ENCODE peak calls at places on chromosomes 12 and 14, in five cellular contexts. Y is stomach, O is body of pancreas, W is tibial artery, M is esophagus muscularis mucosa. S is an unnamed sample. For H3K4me1, the result is how much of the 10 kb centered on the place peaks cover.

GRCh38 chr12:133038310-133038709 is 1.0 kb downstream of the ZNF84 start:
- DNase-seq in O (no peak), Y (no peak), W (no peak), M (no peak), S (no peak)

GRCh38 chr12:88946377-88946997 is 366.2 kb upstream of the KITLG start:
- DNase-seq in O (no peak), W (peak), Y (no peak), M (no peak), S (no peak)

GRCh38 chr14:36517242-36518030 is 2.6 kb downstream of the NKX2-1 start:
- DNase-seq in M (no peak), Y (no peak), W (no peak), O (no peak), S (no peak)

GRCh38 chr12:52362118-52362726 is 5.1 kb downstream of the KRT85 start:
- DNase-seq in Y (no peak), W (no peak), O (no peak), M (no peak), S (no peak)

GRCh38 chr14:106287506-106287905 is 761.1 kb downstream of the TMEM121 start:
- DNase-seq in M (no peak), O (no peak), Y (no peak), W (no peak), S (no peak)

GRCh38 chr12:92551853-92552397 is 150.9 kb upstream of the PLEKHG7 start:
- DNase-seq in M (no peak), Y (no peak), W (no peak), O (no peak), S (no peak)

GRCh38 chr12:76518699-76519098 is 40.9 kb downstream of the OSBPL8 start:
- DNase-seq in Y (no peak), W (no peak), M (no peak), O (no peak), S (no peak)

GRCh38 chr12:30440826-30441602 is 254.7 kb downstream of the IPO8 start:
- DNase-seq in W (no peak), O (no peak), Y (no peak), M (peak), S (no peak)

GRCh38 chr12:62194616-62195015 is 65.6 kb upstream of the USP15 start:
- DNase-seq in O (no peak), M (no peak), Y (no peak), W (no peak), S (no peak)

GRCh38 chr12:92146865-92147264 is 1.2 kb upstream of the BTG1 start:
- DNase-seq in O (no peak), Y (no peak), W (no peak), M (no peak), S (no peak)

GRCh38 chr14:25351269-25351668 is 301.3 kb upstream of the STXBP6 start:
- DNase-seq in Y (no peak), W (no peak), M (no peak), O (no peak), S (no peak)

GRCh38 chr12:95620171-95620570 is 68.9 kb upstream of the USP44 start:
- DNase-seq in M (no peak), Y (no peak), W (no peak), O (no peak), S (no peak)

GRCh38 chr12:52860102-52860838 is 11.5 kb upstream of the KRT78 start:
- DNase-seq in Y (no peak), M (no peak), O (no peak), W (no peak), S (no peak)

GRCh38 chr12:50617657-50618056 is 112.9 kb downstream of the DIP2B start:
- DNase-seq in O (no peak), M (no peak), W (no peak), Y (no peak), S (no peak)
- H3K4me1 ChIP-seq in O (under half), M (half or more), W (under half), Y (under half), S (under half)

DNA sequence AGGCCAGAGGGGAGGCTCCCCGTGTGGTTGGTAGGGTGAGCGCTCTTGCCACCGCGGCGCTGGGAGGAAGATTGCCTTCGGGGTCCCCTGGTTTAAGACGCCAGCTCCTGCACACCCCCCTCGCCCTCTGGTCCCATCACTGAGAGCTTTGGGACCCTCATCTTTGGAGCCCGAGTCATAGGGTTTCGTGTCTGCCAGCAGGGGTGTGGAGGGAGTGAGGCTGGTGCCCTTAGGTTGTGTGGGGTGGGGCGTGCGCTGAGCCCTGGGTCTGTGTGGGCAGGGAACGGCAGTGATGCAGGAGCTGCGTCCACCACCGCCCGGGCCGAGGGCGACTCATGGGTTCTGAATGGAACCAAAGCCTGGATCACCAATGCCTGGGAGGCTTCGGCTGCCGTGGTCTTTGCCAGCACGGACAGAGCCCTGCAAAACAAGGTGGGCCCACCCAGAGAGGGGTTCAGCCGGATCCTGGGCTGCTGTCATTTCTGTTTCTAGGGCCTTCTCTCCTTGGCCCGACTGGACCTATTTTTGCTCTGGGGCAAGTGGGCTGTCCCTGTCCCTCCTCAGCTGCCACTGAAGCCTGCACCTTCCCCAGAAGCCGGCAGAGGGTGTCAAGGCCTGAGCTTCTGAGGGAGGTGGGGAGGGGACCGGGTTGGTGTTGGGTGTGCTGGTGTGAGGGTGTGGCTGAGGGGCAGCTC is 12.1 kb downstream of the ACADS start:
- DNase-seq in M (no peak), W (no peak), Y (no peak), O (no peak), S (no peak)
- TF ChIP-seq CTCF in M (no peak), W (no peak), Y (no peak), O (no peak), S (no peak)

DNA sequence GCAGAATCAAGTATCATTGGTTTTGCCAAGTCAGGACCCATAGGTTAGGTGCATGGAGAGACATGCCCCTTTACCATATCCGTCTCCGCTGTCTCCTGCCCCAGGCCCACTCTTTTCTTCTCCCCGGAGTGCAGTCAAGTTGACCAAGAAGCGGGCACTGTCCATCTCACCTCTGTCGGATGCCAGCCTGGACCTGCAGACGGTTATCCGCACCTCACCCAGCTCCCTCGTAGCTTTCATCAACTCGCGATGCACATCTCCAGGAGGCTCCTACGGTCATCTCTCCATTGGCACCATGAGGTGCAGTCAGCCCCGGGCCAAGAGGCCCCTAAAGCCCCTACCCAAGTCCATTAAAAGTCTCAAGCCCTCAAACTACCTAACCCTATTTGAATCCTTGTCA is 5.0 kb downstream of the GLI1 start:
- DNase-seq in W (no peak), M (no peak), O (no peak), Y (no peak), S (no peak)
- H3K27ac ChIP-seq in W (no peak), M (no peak), O (no peak), Y (no peak), S (no peak)

DNA sequence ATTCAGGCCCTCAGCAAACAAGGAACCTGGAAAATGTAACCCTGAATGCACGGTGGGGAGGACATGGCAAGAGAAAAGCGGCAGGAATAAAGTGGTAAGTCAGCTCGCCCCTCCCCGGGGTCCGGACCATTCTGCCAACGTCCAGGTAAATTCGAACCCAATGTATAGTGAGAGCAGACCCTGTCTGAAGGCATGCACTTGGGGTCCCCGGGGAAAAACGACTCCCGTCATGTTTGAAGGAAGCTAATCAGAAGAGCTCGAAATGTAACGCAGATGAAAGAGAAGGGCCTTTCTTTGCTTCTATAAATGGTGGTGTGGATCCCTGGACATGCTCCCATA is 193 bp downstream of the ACACB start:
- DNase-seq in W (no peak), M (no peak), O (no peak), Y (no peak), S (no peak)
- H3K4me1 ChIP-seq in W (under half), M (half or more), O (half or more), Y (half or more), S (under half)

GRCh38 chr12:106303202-106303820 is 778 bp downstream of the TCP11L2 start:
- DNase-seq in W (peak), M (peak), Y (peak), O (peak), S (peak)
- TF ChIP-seq CTCF in W (no peak), M (peak), Y (no peak), O (peak), S (no peak)